ENCODE peak calls at places on chromosome 12, in ten cellular contexts. One of them, this sample, is unnamed.

GRCh38 chr12:118098911-118099671 is 4.7 kb downstream of the VSIG10 start:
- DNase-seq in BE2C: no peak
- DNase-seq in testis: no peak
- DNase-seq in A549: no peak
- DNase-seq in breast epithelium: no peak
- DNase-seq in right cardiac atrium: no peak
- DNase-seq in AG10803: no peak
- DNase-seq in lower lobe of right lung: no peak
- DNase-seq in fibroblast of lung: no peak
- DNase-seq in lung: no peak
- DNase-seq in this sample: peak; percentile 61

GRCh38 chr12:92431146-92431545 is 271.6 kb upstream of the PLEKHG7 start:
- DNase-seq in BE2C: no peak
- DNase-seq in testis: no peak
- DNase-seq in A549: no peak
- DNase-seq in breast epithelium: no peak
- DNase-seq in right cardiac atrium: peak; percentile 61
- DNase-seq in AG10803: no peak
- DNase-seq in lower lobe of right lung: no peak
- DNase-seq in fibroblast of lung: no peak
- DNase-seq in lung: no peak
- DNase-seq in this sample: no peak

GRCh38 chr12:130764475-130765185 is 48.5 kb upstream of the RIMBP2 start:
- DNase-seq in BE2C: no peak
- DNase-seq in testis: no peak
- DNase-seq in A549: peak; percentile 76
- DNase-seq in breast epithelium: no peak
- DNase-seq in right cardiac atrium: no peak
- DNase-seq in AG10803: peak; percentile 17
- DNase-seq in lower lobe of right lung: no peak
- DNase-seq in fibroblast of lung: peak; percentile 53
- DNase-seq in lung: no peak
- DNase-seq in this sample: peak; percentile 51

GRCh38 chr12:24561411-24561871 is 387.5 kb downstream of the BCAT1 start:
- DNase-seq in BE2C: no peak
- DNase-seq in testis: no peak
- DNase-seq in A549: no peak
- DNase-seq in breast epithelium: no peak
- DNase-seq in right cardiac atrium: no peak
- DNase-seq in AG10803: peak; percentile 7
- DNase-seq in lower lobe of right lung: no peak
- DNase-seq in fibroblast of lung: peak; percentile 71
- DNase-seq in lung: no peak
- DNase-seq in this sample: peak; percentile 6

GRCh38 chr12:106302401-106303201 is at the start of gene TCP11L2:
- DNase-seq in BE2C: peak; percentile 81
- DNase-seq in testis: peak; percentile 93
- DNase-seq in A549: peak; percentile 83
- DNase-seq in breast epithelium: peak; percentile 87
- DNase-seq in right cardiac atrium: peak; percentile 96
- DNase-seq in AG10803: peak; percentile 80
- DNase-seq in lower lobe of right lung: peak; percentile 93
- DNase-seq in fibroblast of lung: peak; percentile 73
- DNase-seq in lung: peak; percentile 88
- DNase-seq in this sample: peak; percentile 81

GRCh38 chr12:108313609-108314331 is 25.3 kb downstream of the CMKLR1 start:
- DNase-seq in BE2C: no peak
- DNase-seq in testis: no peak
- DNase-seq in A549: no peak
- DNase-seq in breast epithelium: no peak
- DNase-seq in right cardiac atrium: peak; percentile 69
- DNase-seq in AG10803: no peak
- DNase-seq in lower lobe of right lung: peak; percentile 72
- DNase-seq in fibroblast of lung: no peak
- DNase-seq in lung: no peak
- DNase-seq in this sample: no peak

GRCh38 chr12:127052491-127053232 is 1214.3 kb upstream of the TMEM132C start:
- DNase-seq in BE2C: no peak
- DNase-seq in testis: no peak
- DNase-seq in A549: peak; percentile 33
- DNase-seq in breast epithelium: no peak
- DNase-seq in right cardiac atrium: no peak
- DNase-seq in AG10803: peak; percentile 62
- DNase-seq in lower lobe of right lung: no peak
- DNase-seq in fibroblast of lung: no peak
- DNase-seq in lung: no peak
- DNase-seq in this sample: peak; percentile 83

GRCh38 chr12:1262008-1262407 is 271.0 kb downstream of the ERC1 start:
- DNase-seq in BE2C: no peak
- DNase-seq in testis: no peak
- DNase-seq in A549: no peak
- DNase-seq in breast epithelium: no peak
- DNase-seq in right cardiac atrium: no peak
- DNase-seq in AG10803: no peak
- DNase-seq in lower lobe of right lung: no peak
- DNase-seq in fibroblast of lung: no peak
- DNase-seq in lung: no peak
- DNase-seq in this sample: no peak

GRCh38 chr12:127893875-127894635 is 372.9 kb upstream of the TMEM132C start:
- DNase-seq in BE2C: no peak
- DNase-seq in testis: no peak
- DNase-seq in A549: peak; percentile 6
- DNase-seq in breast epithelium: no peak
- DNase-seq in right cardiac atrium: no peak
- DNase-seq in AG10803: no peak
- DNase-seq in lower lobe of right lung: no peak
- DNase-seq in fibroblast of lung: no peak
- DNase-seq in lung: no peak
- DNase-seq in this sample: no peak

GRCh38 chr12:53804429-53804828 is 52.6 kb upstream of the CISTR start:
- DNase-seq in BE2C: no peak
- DNase-seq in testis: no peak
- DNase-seq in A549: peak; percentile 78
- DNase-seq in breast epithelium: peak; percentile 70
- DNase-seq in right cardiac atrium: no peak
- DNase-seq in AG10803: no peak
- DNase-seq in lower lobe of right lung: no peak
- DNase-seq in fibroblast of lung: no peak
- DNase-seq in lung: peak; percentile 56
- DNase-seq in this sample: peak; percentile 39

GRCh38 chr12:80627773-80628172 is 79.7 kb upstream of the MYF6 start:
- DNase-seq in BE2C: no peak
- DNase-seq in testis: no peak
- DNase-seq in A549: no peak
- DNase-seq in breast epithelium: no peak
- DNase-seq in right cardiac atrium: no peak
- DNase-seq in AG10803: peak; percentile 67
- DNase-seq in lower lobe of right lung: no peak
- DNase-seq in fibroblast of lung: peak; percentile 97
- DNase-seq in lung: no peak
- DNase-seq in this sample: peak; percentile 38

GRCh38 chr12:102008615-102009126 is 53.1 kb downstream of the WASHC3 start:
- DNase-seq in BE2C: no peak
- DNase-seq in testis: no peak
- DNase-seq in A549: no peak
- DNase-seq in breast epithelium: no peak
- DNase-seq in right cardiac atrium: no peak
- DNase-seq in AG10803: no peak
- DNase-seq in lower lobe of right lung: no peak
- DNase-seq in fibroblast of lung: no peak
- DNase-seq in lung: no peak
- DNase-seq in this sample: no peak

GRCh38 chr12:52045794-52046199 is 5.4 kb upstream of the NR4A1 start:
- DNase-seq in BE2C: no peak
- DNase-seq in testis: no peak
- DNase-seq in A549: peak; percentile 60
- DNase-seq in breast epithelium: no peak
- DNase-seq in right cardiac atrium: peak; percentile 87
- DNase-seq in AG10803: no peak
- DNase-seq in lower lobe of right lung: peak; percentile 84
- DNase-seq in fibroblast of lung: no peak
- DNase-seq in lung: no peak
- DNase-seq in this sample: no peak
- H3K4me3 ChIP-seq in BE2C: no peak overlapping the region
- H3K4me3 ChIP-seq in testis: no peak overlapping the region
- H3K4me3 ChIP-seq in A549: no peak overlapping the region
- H3K4me3 ChIP-seq in breast epithelium: peak overlapping the region; percentile 3
- H3K4me3 ChIP-seq in right cardiac atrium: no peak overlapping the region
- H3K4me3 ChIP-seq in AG10803: no peak overlapping the region
- H3K4me3 ChIP-seq in lower lobe of right lung: no peak overlapping the region
- H3K4me3 ChIP-seq in fibroblast of lung: no peak overlapping the region
- H3K4me3 ChIP-seq in lung: no peak overlapping the region
- H3K4me3 ChIP-seq in this sample: no peak overlapping the region

GRCh38 chr12:104049278-104050257 is at the start of gene GLT8D2:
- DNase-seq in BE2C: peak; percentile 56
- DNase-seq in testis: peak; percentile 68
- DNase-seq in A549: no peak
- DNase-seq in breast epithelium: peak; percentile 56
- DNase-seq in right cardiac atrium: peak; percentile 84
- DNase-seq in AG10803: peak; percentile 85
- DNase-seq in lower lobe of right lung: peak; percentile 56
- DNase-seq in fibroblast of lung: peak; percentile 87
- DNase-seq in lung: peak; percentile 32
- DNase-seq in this sample: peak; percentile 52
- H3K4me3 ChIP-seq in BE2C: peak within 1 kb of the TSS; percentile 41
- H3K4me3 ChIP-seq in testis: peak within 1 kb of the TSS; percentile 56
- H3K4me3 ChIP-seq in A549: peak within 1 kb of the TSS; percentile 33
- H3K4me3 ChIP-seq in breast epithelium: peak within 1 kb of the TSS; percentile 73
- H3K4me3 ChIP-seq in right cardiac atrium: peak within 1 kb of the TSS; percentile 68
- H3K4me3 ChIP-seq in AG10803: peak within 1 kb of the TSS; percentile 73
- H3K4me3 ChIP-seq in lower lobe of right lung: peak within 1 kb of the TSS; percentile 47
- H3K4me3 ChIP-seq in fibroblast of lung: peak within 1 kb of the TSS; percentile 70
- H3K4me3 ChIP-seq in lung: peak within 1 kb of the TSS; percentile 24
- H3K4me3 ChIP-seq in this sample: peak within 1 kb of the TSS; percentile 45

GRCh38 chr12:90839340-90839739 is 115.6 kb downstream of the CCER1 start:
- DNase-seq in BE2C: no peak
- DNase-seq in testis: no peak
- DNase-seq in A549: no peak
- DNase-seq in breast epithelium: no peak
- DNase-seq in right cardiac atrium: no peak
- DNase-seq in AG10803: no peak
- DNase-seq in lower lobe of right lung: no peak
- DNase-seq in fibroblast of lung: no peak
- DNase-seq in lung: no peak
- DNase-seq in this sample: no peak

GRCh38 chr12:90841336-90841735 is 113.6 kb downstream of the CCER1 start:
- DNase-seq in BE2C: no peak
- DNase-seq in testis: no peak
- DNase-seq in A549: no peak
- DNase-seq in breast epithelium: no peak
- DNase-seq in right cardiac atrium: no peak
- DNase-seq in AG10803: peak; percentile 25
- DNase-seq in lower lobe of right lung: no peak
- DNase-seq in fibroblast of lung: no peak
- DNase-seq in lung: no peak
- DNase-seq in this sample: no peak

GRCh38 chr12:90836689-90837088 is 118.3 kb downstream of the CCER1 start:
- DNase-seq in BE2C: peak; percentile 66
- DNase-seq in testis: peak; percentile 30
- DNase-seq in A549: no peak
- DNase-seq in breast epithelium: no peak
- DNase-seq in right cardiac atrium: peak; percentile 55
- DNase-seq in AG10803: no peak
- DNase-seq in lower lobe of right lung: no peak
- DNase-seq in fibroblast of lung: peak; percentile 11
- DNase-seq in lung: no peak
- DNase-seq in this sample: no peak

DNA sequence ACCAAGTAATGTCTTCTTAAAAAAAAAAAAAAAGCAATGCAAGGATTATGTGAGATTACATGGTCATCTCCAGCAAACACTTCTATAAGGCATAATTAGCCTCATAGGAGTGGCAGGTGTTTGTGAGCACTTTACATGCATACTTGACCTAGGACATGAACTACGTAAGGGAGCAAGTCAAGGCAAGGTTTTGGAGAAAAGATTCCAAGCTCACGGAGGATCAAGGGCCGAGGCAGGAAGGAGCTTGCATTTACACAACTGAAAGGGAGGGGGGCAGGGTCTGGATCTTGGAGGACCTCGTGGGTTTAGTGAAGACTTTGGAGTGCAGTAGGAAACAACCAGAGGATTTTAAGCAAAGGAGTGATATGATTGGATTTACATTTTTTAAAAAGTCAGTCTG is 112.5 kb downstream of the CCER1 start:
- DNase-seq in BE2C: no peak
- DNase-seq in testis: no peak
- DNase-seq in A549: no peak
- DNase-seq in breast epithelium: no peak
- DNase-seq in right cardiac atrium: no peak
- DNase-seq in AG10803: no peak
- DNase-seq in lower lobe of right lung: no peak
- DNase-seq in fibroblast of lung: no peak
- DNase-seq in lung: no peak
- DNase-seq in this sample: peak; percentile 63
- H3K4me3 ChIP-seq in BE2C: no peak overlapping the region
- H3K4me3 ChIP-seq in testis: no peak overlapping the region
- H3K4me3 ChIP-seq in A549: no peak overlapping the region
- H3K4me3 ChIP-seq in breast epithelium: no peak overlapping the region
- H3K4me3 ChIP-seq in right cardiac atrium: no peak overlapping the region
- H3K4me3 ChIP-seq in AG10803: no peak overlapping the region
- H3K4me3 ChIP-seq in lower lobe of right lung: no peak overlapping the region
- H3K4me3 ChIP-seq in fibroblast of lung: no peak overlapping the region
- H3K4me3 ChIP-seq in lung: no peak overlapping the region
- H3K4me3 ChIP-seq in this sample: no peak overlapping the region

GRCh38 chr12:67287311-67287710 is 18.2 kb downstream of the CAND1 start:
- DNase-seq in BE2C: no peak
- DNase-seq in testis: no peak
- DNase-seq in A549: no peak
- DNase-seq in breast epithelium: no peak
- DNase-seq in right cardiac atrium: no peak
- DNase-seq in AG10803: no peak
- DNase-seq in lower lobe of right lung: no peak
- DNase-seq in fibroblast of lung: no peak
- DNase-seq in lung: no peak
- DNase-seq in this sample: no peak
- H3K4me3 ChIP-seq in BE2C: no peak overlapping the region
- H3K4me3 ChIP-seq in testis: no peak overlapping the region
- H3K4me3 ChIP-seq in A549: no peak overlapping the region
- H3K4me3 ChIP-seq in breast epithelium: no peak overlapping the region
- H3K4me3 ChIP-seq in right cardiac atrium: no peak overlapping the region
- H3K4me3 ChIP-seq in AG10803: no peak overlapping the region
- H3K4me3 ChIP-seq in lower lobe of right lung: no peak overlapping the region
- H3K4me3 ChIP-seq in fibroblast of lung: no peak overlapping the region
- H3K4me3 ChIP-seq in lung: no peak overlapping the region
- H3K4me3 ChIP-seq in this sample: no peak overlapping the region

GRCh38 chr12:3604750-3605638 is 114.0 kb downstream of the PRMT8 start:
- DNase-seq in BE2C: no peak
- DNase-seq in testis: peak; percentile 74
- DNase-seq in A549: no peak
- DNase-seq in breast epithelium: peak; percentile 71
- DNase-seq in right cardiac atrium: peak; percentile 88
- DNase-seq in AG10803: peak; percentile 14
- DNase-seq in lower lobe of right lung: no peak
- DNase-seq in fibroblast of lung: no peak
- DNase-seq in lung: no peak
- DNase-seq in this sample: peak; percentile 70
- H3K4me3 ChIP-seq in BE2C: no peak overlapping the region
- H3K4me3 ChIP-seq in testis: no peak overlapping the region
- H3K4me3 ChIP-seq in A549: no peak overlapping the region
- H3K4me3 ChIP-seq in breast epithelium: no peak overlapping the region
- H3K4me3 ChIP-seq in right cardiac atrium: no peak overlapping the region
- H3K4me3 ChIP-seq in AG10803: no peak overlapping the region
- H3K4me3 ChIP-seq in lower lobe of right lung: no peak overlapping the region
- H3K4me3 ChIP-seq in fibroblast of lung: no peak overlapping the region
- H3K4me3 ChIP-seq in lung: no peak overlapping the region
- H3K4me3 ChIP-seq in this sample: no peak overlapping the region